ENCODE peak calls at places on chromosome 4, in five cellular contexts. T is breast epithelium, Y is ovary, U is pancreas, X is astrocyte. Z is an unnamed sample.

GRCh38 chr4:1055721-1056590 is 44.5 kb downstream of the FGFRL1 start:
- DNase-seq in X (no peak), T (peak; percentile 51), U (peak; percentile 46), Y (peak; percentile 71), Z (peak; percentile 80)

GRCh38 chr4:106707776-106708603 is 328.1 kb downstream of the DKK2 start:
- DNase-seq in Y (no peak), X (peak; percentile 71), U (no peak), T (no peak), Z (no peak)

GRCh38 chr4:147683172-147683571 is 791 bp downstream of the PRMT9 start:
- DNase-seq in T (no peak), U (no peak), Y (no peak), X (no peak), Z (peak; percentile 30)

GRCh38 chr4:54050214-54050904 is 14.0 kb downstream of the CHIC2 start:
- DNase-seq in T (no peak), X (peak; percentile 72), U (no peak), Y (no peak), Z (no peak)

GRCh38 chr4:51831133-51831532 is 11.8 kb upstream of the DCUN1D4 start:
- DNase-seq in Y (peak; percentile 54), X (no peak), U (peak; percentile 78), T (no peak), Z (peak; percentile 62)

GRCh38 chr4:108313546-108314339 is 145.0 kb upstream of the LEF1 start:
- DNase-seq in T (no peak), Y (no peak), X (no peak), U (no peak), Z (no peak)

GRCh38 chr4:32958586-32958985 is 2238.4 kb downstream of the PCDH7 start:
- DNase-seq in U (no peak), X (no peak), Y (no peak), T (no peak), Z (no peak)

GRCh38 chr4:143291334-143291733 is 45.3 kb upstream of the GAB1 start:
- DNase-seq in Y (no peak), T (no peak), U (no peak), X (no peak), Z (no peak)

GRCh38 chr4:158131037-158131436 is 41.8 kb downstream of the GASK1B start:
- DNase-seq in Y (no peak), X (peak; percentile 5), T (no peak), U (no peak), Z (no peak)

GRCh38 chr4:110289601-110290100 is 91.2 kb upstream of the ELOVL6 start:
- DNase-seq in Y (no peak), T (no peak), U (no peak), X (peak; percentile 42), Z (no peak)

GRCh38 chr4:178553201-178553600 is 1111.0 kb upstream of the AGA start:
- DNase-seq in T (no peak), Y (no peak), X (no peak), U (no peak), Z (no peak)

GRCh38 chr4:143313527-143313926 is 23.1 kb upstream of the GAB1 start:
- DNase-seq in X (no peak), T (no peak), Y (no peak), U (no peak), Z (no peak)

GRCh38 chr4:1752284-1753041 is 31.1 kb downstream of the TACC3 start:
- DNase-seq in T (no peak), U (no peak), Y (no peak), X (no peak), Z (no peak)

GRCh38 chr4:158006973-158007372 is 165.9 kb downstream of the GASK1B start:
- DNase-seq in X (no peak), Y (no peak), T (no peak), U (no peak), Z (no peak)

GRCh38 chr4:88659061-88659889 is 38.4 kb downstream of the NAP1L5 start:
- DNase-seq in T (no peak), U (no peak), X (peak; percentile 62), Y (peak; percentile 22), Z (peak; percentile 24)

GRCh38 chr4:7810792-7811535 is 128.7 kb downstream of the AFAP1 start:
- DNase-seq in X (no peak), U (no peak), Y (no peak), T (no peak), Z (no peak)
- H3K27ac ChIP-seq in X (peak overlapping the region; percentile 45), U (no peak overlapping the region), Y (peak overlapping the region; percentile 79), T (peak overlapping the region; percentile 51), Z (no peak overlapping the region)

GRCh38 chr4:41390661-41391060 is 133.9 kb downstream of the UCHL1 start:
- DNase-seq in Y (no peak), X (no peak), T (no peak), U (no peak), Z (no peak)
- H3K9me3 ChIP-seq in Y (no peaks in the 10 kb centered on the region), X (no peaks in the 10 kb centered on the region), T (no peaks in the 10 kb centered on the region), U (no peaks in the 10 kb centered on the region), Z (no peaks in the 10 kb centered on the region)

GRCh38 chr4:156956947-156957346 is 14.7 kb downstream of the PDGFC start:
- DNase-seq in Y (no peak), X (no peak), T (no peak), U (no peak), Z (no peak)

GRCh38 chr4:156953951-156954350 is 17.6 kb downstream of the PDGFC start:
- DNase-seq in U (no peak), X (no peak), Y (no peak), T (no peak), Z (no peak)

GRCh38 chr4:156956359-156956758 is 15.2 kb downstream of the PDGFC start:
- DNase-seq in U (no peak), Y (no peak), T (no peak), X (no peak), Z (no peak)

GRCh38 chr4:156952078-156952759 is 19.4 kb downstream of the PDGFC start:
- DNase-seq in X (peak; percentile 38), T (no peak), Y (no peak), U (no peak), Z (no peak)

GRCh38 chr4:156954598-156954997 is 17.0 kb downstream of the PDGFC start:
- DNase-seq in X (no peak), U (no peak), T (no peak), Y (no peak), Z (no peak)
- H3K4me3 ChIP-seq in X (no peak overlapping the region), U (no peak overlapping the region), T (no peak overlapping the region), Y (no peak overlapping the region), Z (no peak overlapping the region)

GRCh38 chr4:13007802-13008201 is 476.3 kb downstream of the RAB28 start:
- DNase-seq in U (no peak), Y (no peak), X (no peak), T (no peak), Z (no peak)
- H3K27ac ChIP-seq in U (no peak overlapping the region), Y (no peak overlapping the region), X (no peak overlapping the region), T (no peak overlapping the region), Z (no peak overlapping the region)

GRCh38 chr4:135775909-135776308 is 1574.3 kb upstream of the PABPC4L start:
- DNase-seq in Y (no peak), X (no peak), U (no peak), T (no peak), Z (no peak)

DNA sequence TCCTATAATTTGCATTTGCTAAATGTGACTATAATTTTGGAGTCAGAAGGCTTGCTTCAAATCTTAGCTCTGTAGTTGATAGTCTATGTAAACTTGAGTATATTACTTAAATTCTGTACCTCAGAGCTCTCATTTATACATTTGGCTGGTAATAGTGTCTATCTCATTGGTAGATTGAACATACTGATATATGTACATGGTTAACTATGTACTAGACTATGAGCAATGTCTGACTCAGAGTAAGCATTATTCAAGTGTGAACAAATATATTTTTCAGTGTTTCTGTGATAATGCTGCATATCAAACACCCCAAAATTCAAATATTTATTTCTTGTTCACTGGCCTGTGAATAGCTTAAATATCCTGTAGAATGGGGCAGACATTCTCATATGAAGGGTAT is 1568.9 kb upstream of the PABPC4L start:
- DNase-seq in U (no peak), T (no peak), Y (no peak), X (no peak), Z (no peak)
- H3K9me3 ChIP-seq in U (no peaks in the 10 kb centered on the region), T (no peaks in the 10 kb centered on the region), Y (no peaks in the 10 kb centered on the region), X (no peaks in the 10 kb centered on the region), Z (no peaks in the 10 kb centered on the region)

GRCh38 chr4:97367878-97368277 is 775.4 kb downstream of the STPG2 start:
- DNase-seq in Y (no peak), U (no peak), X (peak; percentile 89), T (no peak), Z (no peak)

GRCh38 chr4:97374526-97374925 is 768.8 kb downstream of the STPG2 start:
- DNase-seq in U (no peak), Y (no peak), T (no peak), X (peak; percentile 39), Z (no peak)

GRCh38 chr4:97366661-97367060 is 776.6 kb downstream of the STPG2 start:
- DNase-seq in T (no peak), X (peak; percentile 14), Y (no peak), U (no peak), Z (no peak)

GRCh38 chr4:97370581-97370980 is 772.7 kb downstream of the STPG2 start:
- DNase-seq in T (no peak), X (peak; percentile 54), Y (no peak), U (no peak), Z (no peak)
- H3K4me3 ChIP-seq in T (no peak overlapping the region), X (no peak overlapping the region), Y (no peak overlapping the region), U (no peak overlapping the region), Z (no peak overlapping the region)